ENCODE peak calls at places on chromosomes 16 and 17, in ten cellular contexts. One of them, this sample, is unnamed.

GRCh38 chr16:69399361-69399760 is 13.6 kb upstream of the TERF2 start:
- DNase-seq in HEK293T: no peak
- DNase-seq in hypothalamus: no peak
- DNase-seq in stimulated activated CD4-positive, alpha-beta T cell treated with anti-CD3 and anti-CD28 coated beads, Interleukin-1b, Interleukin-23, amount 100 ng/mL, for 4 hours: no peak
- DNase-seq in stimulated activated naive CD8-positive, alpha-beta T cell treated with anti-CD3 and anti-CD28 coated beads, Interleukin-15, amount 100 ng/mL, for 72 hours: no peak
- DNase-seq in fibroblast of gingiva: peak
- DNase-seq in activated T-cell treated with anti-CD3 and anti-CD28 coated beads for 24 hours: no peak
- DNase-seq in left ventricle myocardium inferior: no peak
- DNase-seq in stimulated activated CD8-positive, alpha-beta memory T cell treated with anti-CD3 and anti-CD28 coated beads, Interleukin-7, amount 100 ng/mL, for 48 hours: no peak
- DNase-seq in HFFc6: peak
- DNase-seq in this sample: no peak

GRCh38 chr17:76843703-76844484 is 24.3 kb upstream of the MGAT5B start:
- DNase-seq in HEK293T: no peak
- DNase-seq in hypothalamus: no peak
- DNase-seq in stimulated activated CD4-positive, alpha-beta T cell treated with anti-CD3 and anti-CD28 coated beads, Interleukin-1b, Interleukin-23, amount 100 ng/mL, for 4 hours: no peak
- DNase-seq in stimulated activated naive CD8-positive, alpha-beta T cell treated with anti-CD3 and anti-CD28 coated beads, Interleukin-15, amount 100 ng/mL, for 72 hours: no peak
- DNase-seq in fibroblast of gingiva: no peak
- DNase-seq in activated T-cell treated with anti-CD3 and anti-CD28 coated beads for 24 hours: no peak
- DNase-seq in left ventricle myocardium inferior: no peak
- DNase-seq in stimulated activated CD8-positive, alpha-beta memory T cell treated with anti-CD3 and anti-CD28 coated beads, Interleukin-7, amount 100 ng/mL, for 48 hours: no peak
- DNase-seq in HFFc6: no peak
- DNase-seq in this sample: no peak

GRCh38 chr16:50974438-50975036 is 176.5 kb downstream of the SALL1 start:
- DNase-seq in HEK293T: no peak
- DNase-seq in hypothalamus: no peak
- DNase-seq in stimulated activated CD4-positive, alpha-beta T cell treated with anti-CD3 and anti-CD28 coated beads, Interleukin-1b, Interleukin-23, amount 100 ng/mL, for 4 hours: no peak
- DNase-seq in stimulated activated naive CD8-positive, alpha-beta T cell treated with anti-CD3 and anti-CD28 coated beads, Interleukin-15, amount 100 ng/mL, for 72 hours: no peak
- DNase-seq in fibroblast of gingiva: no peak
- DNase-seq in activated T-cell treated with anti-CD3 and anti-CD28 coated beads for 24 hours: no peak
- DNase-seq in left ventricle myocardium inferior: no peak
- DNase-seq in stimulated activated CD8-positive, alpha-beta memory T cell treated with anti-CD3 and anti-CD28 coated beads, Interleukin-7, amount 100 ng/mL, for 48 hours: no peak
- DNase-seq in HFFc6: no peak
- DNase-seq in this sample: no peak

GRCh38 chr16:83305092-83305491 is 502.7 kb upstream of the HSBP1 start:
- DNase-seq in HEK293T: no peak
- DNase-seq in hypothalamus: no peak
- DNase-seq in stimulated activated CD4-positive, alpha-beta T cell treated with anti-CD3 and anti-CD28 coated beads, Interleukin-1b, Interleukin-23, amount 100 ng/mL, for 4 hours: no peak
- DNase-seq in stimulated activated naive CD8-positive, alpha-beta T cell treated with anti-CD3 and anti-CD28 coated beads, Interleukin-15, amount 100 ng/mL, for 72 hours: no peak
- DNase-seq in fibroblast of gingiva: peak
- DNase-seq in activated T-cell treated with anti-CD3 and anti-CD28 coated beads for 24 hours: no peak
- DNase-seq in left ventricle myocardium inferior: no peak
- DNase-seq in stimulated activated CD8-positive, alpha-beta memory T cell treated with anti-CD3 and anti-CD28 coated beads, Interleukin-7, amount 100 ng/mL, for 48 hours: no peak
- DNase-seq in HFFc6: peak
- DNase-seq in this sample: no peak

GRCh38 chr16:12703935-12704334 is 99.8 kb downstream of the CPPED1 start:
- DNase-seq in HEK293T: no peak
- DNase-seq in hypothalamus: no peak
- DNase-seq in stimulated activated CD4-positive, alpha-beta T cell treated with anti-CD3 and anti-CD28 coated beads, Interleukin-1b, Interleukin-23, amount 100 ng/mL, for 4 hours: no peak
- DNase-seq in stimulated activated naive CD8-positive, alpha-beta T cell treated with anti-CD3 and anti-CD28 coated beads, Interleukin-15, amount 100 ng/mL, for 72 hours: no peak
- DNase-seq in fibroblast of gingiva: peak
- DNase-seq in activated T-cell treated with anti-CD3 and anti-CD28 coated beads for 24 hours: no peak
- DNase-seq in left ventricle myocardium inferior: no peak
- DNase-seq in stimulated activated CD8-positive, alpha-beta memory T cell treated with anti-CD3 and anti-CD28 coated beads, Interleukin-7, amount 100 ng/mL, for 48 hours: no peak
- DNase-seq in HFFc6: peak
- DNase-seq in this sample: no peak

GRCh38 chr16:56645311-56645710 is 6.4 kb upstream of the MT1B start:
- DNase-seq in HEK293T: no peak
- DNase-seq in hypothalamus: no peak
- DNase-seq in stimulated activated CD4-positive, alpha-beta T cell treated with anti-CD3 and anti-CD28 coated beads, Interleukin-1b, Interleukin-23, amount 100 ng/mL, for 4 hours: no peak
- DNase-seq in stimulated activated naive CD8-positive, alpha-beta T cell treated with anti-CD3 and anti-CD28 coated beads, Interleukin-15, amount 100 ng/mL, for 72 hours: no peak
- DNase-seq in fibroblast of gingiva: no peak
- DNase-seq in activated T-cell treated with anti-CD3 and anti-CD28 coated beads for 24 hours: no peak
- DNase-seq in left ventricle myocardium inferior: no peak
- DNase-seq in stimulated activated CD8-positive, alpha-beta memory T cell treated with anti-CD3 and anti-CD28 coated beads, Interleukin-7, amount 100 ng/mL, for 48 hours: no peak
- DNase-seq in HFFc6: no peak
- DNase-seq in this sample: no peak

GRCh38 chr17:7590743-7591142 is 849 bp upstream of the SOX15 start:
- DNase-seq in HEK293T: no peak
- DNase-seq in hypothalamus: no peak
- DNase-seq in stimulated activated CD4-positive, alpha-beta T cell treated with anti-CD3 and anti-CD28 coated beads, Interleukin-1b, Interleukin-23, amount 100 ng/mL, for 4 hours: no peak
- DNase-seq in stimulated activated naive CD8-positive, alpha-beta T cell treated with anti-CD3 and anti-CD28 coated beads, Interleukin-15, amount 100 ng/mL, for 72 hours: no peak
- DNase-seq in fibroblast of gingiva: no peak
- DNase-seq in activated T-cell treated with anti-CD3 and anti-CD28 coated beads for 24 hours: no peak
- DNase-seq in left ventricle myocardium inferior: no peak
- DNase-seq in stimulated activated CD8-positive, alpha-beta memory T cell treated with anti-CD3 and anti-CD28 coated beads, Interleukin-7, amount 100 ng/mL, for 48 hours: no peak
- DNase-seq in HFFc6: peak
- DNase-seq in this sample: no peak

GRCh38 chr16:88566158-88566557 is 4.0 kb upstream of the ZC3H18 start:
- DNase-seq in HEK293T: no peak
- DNase-seq in hypothalamus: no peak
- DNase-seq in stimulated activated CD4-positive, alpha-beta T cell treated with anti-CD3 and anti-CD28 coated beads, Interleukin-1b, Interleukin-23, amount 100 ng/mL, for 4 hours: peak
- DNase-seq in stimulated activated naive CD8-positive, alpha-beta T cell treated with anti-CD3 and anti-CD28 coated beads, Interleukin-15, amount 100 ng/mL, for 72 hours: peak
- DNase-seq in fibroblast of gingiva: no peak
- DNase-seq in activated T-cell treated with anti-CD3 and anti-CD28 coated beads for 24 hours: peak
- DNase-seq in left ventricle myocardium inferior: no peak
- DNase-seq in stimulated activated CD8-positive, alpha-beta memory T cell treated with anti-CD3 and anti-CD28 coated beads, Interleukin-7, amount 100 ng/mL, for 48 hours: peak
- DNase-seq in HFFc6: peak
- DNase-seq in this sample: no peak

GRCh38 chr16:87369117-87369775 is 14.3 kb downstream of the FBXO31 start:
- DNase-seq in HEK293T: no peak
- DNase-seq in hypothalamus: no peak
- DNase-seq in stimulated activated CD4-positive, alpha-beta T cell treated with anti-CD3 and anti-CD28 coated beads, Interleukin-1b, Interleukin-23, amount 100 ng/mL, for 4 hours: no peak
- DNase-seq in stimulated activated naive CD8-positive, alpha-beta T cell treated with anti-CD3 and anti-CD28 coated beads, Interleukin-15, amount 100 ng/mL, for 72 hours: no peak
- DNase-seq in fibroblast of gingiva: no peak
- DNase-seq in activated T-cell treated with anti-CD3 and anti-CD28 coated beads for 24 hours: no peak
- DNase-seq in left ventricle myocardium inferior: no peak
- DNase-seq in stimulated activated CD8-positive, alpha-beta memory T cell treated with anti-CD3 and anti-CD28 coated beads, Interleukin-7, amount 100 ng/mL, for 48 hours: no peak
- DNase-seq in HFFc6: no peak
- DNase-seq in this sample: no peak

GRCh38 chr16:7200320-7200719 is 132.3 kb upstream of the RBFOX1 start:
- DNase-seq in HEK293T: no peak
- DNase-seq in hypothalamus: no peak
- DNase-seq in stimulated activated CD4-positive, alpha-beta T cell treated with anti-CD3 and anti-CD28 coated beads, Interleukin-1b, Interleukin-23, amount 100 ng/mL, for 4 hours: no peak
- DNase-seq in stimulated activated naive CD8-positive, alpha-beta T cell treated with anti-CD3 and anti-CD28 coated beads, Interleukin-15, amount 100 ng/mL, for 72 hours: no peak
- DNase-seq in fibroblast of gingiva: no peak
- DNase-seq in activated T-cell treated with anti-CD3 and anti-CD28 coated beads for 24 hours: no peak
- DNase-seq in left ventricle myocardium inferior: no peak
- DNase-seq in stimulated activated CD8-positive, alpha-beta memory T cell treated with anti-CD3 and anti-CD28 coated beads, Interleukin-7, amount 100 ng/mL, for 48 hours: no peak
- DNase-seq in HFFc6: no peak
- DNase-seq in this sample: no peak

GRCh38 chr17:56795098-56795497 is 38.6 kb downstream of the C17orf67 start:
- DNase-seq in HEK293T: no peak
- DNase-seq in hypothalamus: no peak
- DNase-seq in stimulated activated CD4-positive, alpha-beta T cell treated with anti-CD3 and anti-CD28 coated beads, Interleukin-1b, Interleukin-23, amount 100 ng/mL, for 4 hours: no peak
- DNase-seq in stimulated activated naive CD8-positive, alpha-beta T cell treated with anti-CD3 and anti-CD28 coated beads, Interleukin-15, amount 100 ng/mL, for 72 hours: no peak
- DNase-seq in fibroblast of gingiva: no peak
- DNase-seq in activated T-cell treated with anti-CD3 and anti-CD28 coated beads for 24 hours: no peak
- DNase-seq in left ventricle myocardium inferior: no peak
- DNase-seq in stimulated activated CD8-positive, alpha-beta memory T cell treated with anti-CD3 and anti-CD28 coated beads, Interleukin-7, amount 100 ng/mL, for 48 hours: no peak
- DNase-seq in HFFc6: no peak
- DNase-seq in this sample: no peak

GRCh38 chr16:27461483-27462171 is 59.7 kb downstream of the IL21R start:
- DNase-seq in HEK293T: no peak
- DNase-seq in hypothalamus: no peak
- DNase-seq in stimulated activated CD4-positive, alpha-beta T cell treated with anti-CD3 and anti-CD28 coated beads, Interleukin-1b, Interleukin-23, amount 100 ng/mL, for 4 hours: no peak
- DNase-seq in stimulated activated naive CD8-positive, alpha-beta T cell treated with anti-CD3 and anti-CD28 coated beads, Interleukin-15, amount 100 ng/mL, for 72 hours: no peak
- DNase-seq in fibroblast of gingiva: no peak
- DNase-seq in activated T-cell treated with anti-CD3 and anti-CD28 coated beads for 24 hours: no peak
- DNase-seq in left ventricle myocardium inferior: no peak
- DNase-seq in stimulated activated CD8-positive, alpha-beta memory T cell treated with anti-CD3 and anti-CD28 coated beads, Interleukin-7, amount 100 ng/mL, for 48 hours: no peak
- DNase-seq in HFFc6: no peak
- DNase-seq in this sample: no peak

This sample was measured in memory B cell.